ENCODE peak calls at places on chromosomes 7 and 10, in seven cellular contexts. B, T, Y, O, X, Z and L are unnamed samples.
A peak's percentile ranks its signal among the peaks of the same experiment; 100 is the strongest.

GRCh38 chr10:78547397-78547796 is 513.7 kb downstream of the RPS24 start:
- DNase-seq in B (no peak), T (no peak), Y (no peak), O (no peak), X (no peak), Z (no peak), L (no peak)

GRCh38 chr7:94041529-94041928 is 37.4 kb upstream of the BET1 start:
- DNase-seq in B (peak; percentile 80), T (no peak), Y (no peak), O (peak; percentile 84), X (peak; percentile 87), Z (no peak), L (no peak)

GRCh38 chr7:142689439-142690168 is 59.7 kb upstream of the PRSS1 start:
- DNase-seq in B (no peak), T (no peak), Y (no peak), O (no peak), X (peak; percentile 4), Z (no peak), L (no peak)

GRCh38 chr7:128236924-128237586 is 4.0 kb upstream of the LEP start:
- DNase-seq in B (peak; percentile 96), T (no peak), Y (peak; percentile 94), O (peak; percentile 90), X (peak; percentile 61), Z (peak; percentile 83), L (no peak)

GRCh38 chr10:28981007-28981406 is 303.7 kb downstream of the BAMBI start:
- DNase-seq in B (no peak), T (no peak), Y (no peak), O (no peak), X (no peak), Z (no peak), L (no peak)

GRCh38 chr7:26662646-26663045 is 201.7 kb downstream of the SKAP2 start:
- DNase-seq in B (no peak), T (no peak), Y (no peak), O (no peak), X (no peak), Z (no peak), L (no peak)

GRCh38 chr7:156842317-156842716 is 50.7 kb downstream of the LMBR1 start:
- DNase-seq in B (no peak), T (no peak), Y (no peak), O (no peak), X (no peak), Z (no peak), L (no peak)

GRCh38 chr7:132750530-132751281 is 174.4 kb upstream of the PLXNA4 start:
- DNase-seq in B (no peak), T (no peak), Y (no peak), O (peak; percentile 45), X (no peak), Z (no peak), L (no peak)

GRCh38 chr10:24718031-24718855 is 5.4 kb downstream of the ARHGAP21 start:
- DNase-seq in B (peak; percentile 90), T (no peak), Y (no peak), O (peak; percentile 90), X (peak; percentile 86), Z (peak; percentile 24), L (no peak)

GRCh38 chr10:101346177-101346576 is 7.8 kb upstream of the BTRC start:
- DNase-seq in B (no peak), T (no peak), Y (no peak), O (no peak), X (no peak), Z (no peak), L (no peak)

GRCh38 chr10:100983868-100984669 is 3.2 kb downstream of the MRPL43 start:
- DNase-seq in B (no peak), T (no peak), Y (peak; percentile 3), O (no peak), X (no peak), Z (no peak), L (no peak)

GRCh38 chr10:110967645-110968044 is 48.2 kb downstream of the SHOC2 start:
- DNase-seq in B (no peak), T (no peak), Y (no peak), O (no peak), X (no peak), Z (no peak), L (no peak)

GRCh38 chr7:90625562-90625961 is 29.4 kb downstream of the CDK14 start:
- DNase-seq in B (peak; percentile 71), T (peak; percentile 20), Y (no peak), O (peak; percentile 42), X (peak; percentile 86), Z (peak; percentile 4), L (no peak)

GRCh38 chr10:15482168-15482567 is 111.1 kb upstream of the FAM171A1 start:
- DNase-seq in B (peak; percentile 46), T (no peak), Y (no peak), O (no peak), X (peak; percentile 86), Z (no peak), L (no peak)

GRCh38 chr7:102222445-102222844 is 64.2 kb upstream of the SH2B2 start:
- DNase-seq in B (no peak), T (no peak), Y (no peak), O (peak; percentile 36), X (no peak), Z (no peak), L (no peak)

GRCh38 chr7:157771-158251 is 34.6 kb upstream of the FAM20C start:
- DNase-seq in B (no peak), T (no peak), Y (no peak), O (no peak), X (no peak), Z (no peak), L (no peak)

GRCh38 chr10:103828107-103828506 is 27.3 kb downstream of the SH3PXD2A start:
- DNase-seq in B (no peak), T (no peak), Y (no peak), O (no peak), X (no peak), Z (no peak), L (no peak)
- H3K4me3 ChIP-seq in B (no peak overlapping the region), T (no peak overlapping the region), Y (no peak overlapping the region), O (no peak overlapping the region), X (no peak overlapping the region), Z (no peak overlapping the region), L (no peak overlapping the region)

GRCh38 chr10:71840936-71841335 is 10.1 kb downstream of the PSAP start:
- DNase-seq in B (no peak), T (no peak), Y (no peak), O (no peak), X (no peak), Z (no peak), L (no peak)

GRCh38 chr10:71842856-71843530 is 8.1 kb downstream of the PSAP start:
- DNase-seq in B (no peak), T (no peak), Y (no peak), O (no peak), X (no peak), Z (no peak), L (no peak)

GRCh38 chr10:71842424-71842823 is 8.6 kb downstream of the PSAP start:
- DNase-seq in B (no peak), T (no peak), Y (no peak), O (no peak), X (no peak), Z (no peak), L (no peak)

GRCh38 chr10:71838264-71839211 is 12.5 kb downstream of the PSAP start:
- DNase-seq in B (peak; percentile 64), T (no peak), Y (no peak), O (peak; percentile 50), X (peak; percentile 23), Z (peak; percentile 49), L (no peak)

DNA sequence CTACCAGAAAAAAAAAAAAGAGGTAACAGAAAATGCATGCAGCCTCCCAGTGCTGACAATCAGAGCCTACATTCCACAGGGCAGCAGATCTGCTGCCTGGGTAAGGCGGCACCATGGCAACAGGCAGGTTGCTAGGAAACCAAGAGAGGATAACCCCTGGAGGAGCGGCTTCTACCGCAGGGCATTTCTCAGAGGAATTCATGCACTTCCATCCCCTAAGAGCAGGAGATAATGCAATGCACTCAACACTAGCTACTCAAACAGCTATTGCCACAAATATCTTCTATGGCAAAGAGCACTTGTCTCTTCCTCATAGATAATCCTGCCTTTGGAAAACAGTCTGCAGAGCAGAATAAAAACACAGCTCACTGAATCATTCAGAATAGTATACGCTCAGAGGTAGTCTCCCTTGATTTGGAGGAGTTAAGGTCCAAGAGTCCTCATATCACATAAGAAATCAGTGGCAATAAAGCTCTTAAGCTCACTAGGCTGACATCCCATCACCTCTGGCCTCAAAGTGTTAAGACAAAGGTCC is 10.8 kb downstream of the PSAP start:
- DNase-seq in B (peak; percentile 95), T (peak; percentile 58), Y (no peak), O (peak; percentile 96), X (peak; percentile 93), Z (peak; percentile 72), L (peak; percentile 90)
- H3K4me3 ChIP-seq in B (no peak overlapping the region), T (no peak overlapping the region), Y (no peak overlapping the region), O (no peak overlapping the region), X (no peak overlapping the region), Z (no peak overlapping the region), L (no peak overlapping the region)

DNA sequence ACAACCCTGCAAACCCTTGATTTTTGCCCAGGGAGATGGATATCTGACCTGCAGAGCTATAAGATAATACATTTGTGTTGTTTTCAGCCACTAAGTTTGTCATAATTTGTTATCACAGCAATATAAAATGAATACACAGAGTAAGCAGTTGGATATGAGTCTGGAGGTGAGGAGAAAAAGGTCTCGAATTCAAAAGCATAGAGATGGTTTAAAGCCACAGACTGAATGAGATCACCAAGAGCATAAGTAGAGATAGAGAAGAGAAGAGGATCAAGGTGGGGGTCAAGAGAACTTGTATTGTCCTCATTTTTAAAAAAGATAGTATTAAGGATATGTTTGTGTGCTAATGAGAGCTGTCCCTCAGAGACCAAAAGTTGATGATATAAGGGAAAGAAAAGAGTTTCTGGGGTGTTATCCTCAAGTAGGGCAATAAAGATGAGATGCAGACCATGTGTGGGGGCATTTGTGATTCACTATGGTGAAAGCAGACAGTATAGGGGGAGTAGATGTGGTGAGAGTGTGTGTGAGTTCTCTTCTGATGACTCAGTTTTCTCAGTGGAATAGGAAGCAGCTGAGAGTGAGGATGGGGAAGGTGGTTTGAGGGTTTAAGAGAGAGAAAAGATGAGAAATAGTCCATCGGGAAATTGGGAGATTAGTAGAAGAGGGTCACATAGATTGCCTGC is 25.8 kb upstream of the PCGF5 start:
- DNase-seq in B (peak; percentile 76), T (no peak), Y (no peak), O (peak; percentile 81), X (peak; percentile 34), Z (no peak), L (no peak)
- H3K4me3 ChIP-seq in B (no peak overlapping the region), T (no peak overlapping the region), Y (no peak overlapping the region), O (no peak overlapping the region), X (no peak overlapping the region), Z (no peak overlapping the region), L (no peak overlapping the region)

DNA sequence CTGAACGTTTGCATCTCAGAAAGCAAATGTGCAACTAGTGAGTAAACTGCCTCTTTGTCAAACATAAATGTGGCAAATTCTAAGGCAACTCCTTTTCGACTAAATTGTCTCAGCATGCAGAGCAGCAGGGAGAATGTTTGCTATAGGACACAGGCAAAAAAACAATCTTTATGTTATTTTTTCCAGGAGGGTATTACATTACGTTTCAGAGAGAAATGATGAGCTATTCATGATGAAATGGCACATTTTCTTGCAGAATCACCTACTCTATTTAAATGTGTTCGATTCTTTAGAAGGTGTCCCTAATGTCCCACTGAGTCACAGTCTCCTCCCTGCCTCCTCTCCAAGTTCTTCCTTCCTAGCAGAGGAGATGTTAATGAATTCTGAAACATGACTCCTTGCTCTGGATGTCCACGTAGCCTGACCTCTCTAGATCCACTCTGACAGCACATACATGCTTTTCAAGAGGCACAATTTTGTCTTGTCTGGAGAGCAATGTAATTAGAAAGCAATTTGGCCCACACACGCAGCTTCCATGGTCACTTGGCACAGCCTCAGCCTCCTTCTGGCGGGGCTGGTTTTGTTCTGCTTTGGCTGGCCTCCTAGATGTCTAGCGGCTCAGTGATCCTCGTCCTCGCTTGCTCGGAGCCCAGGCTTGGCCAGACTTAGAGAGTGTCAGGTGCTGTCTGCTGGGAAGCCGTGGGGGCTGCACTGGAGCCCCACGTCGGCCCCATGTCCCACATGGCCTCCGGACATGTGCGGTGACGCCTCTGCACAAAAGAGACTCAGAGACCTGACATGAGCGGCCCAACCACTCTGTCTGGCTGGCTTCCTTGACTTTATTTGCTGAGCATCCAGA is 125.7 kb upstream of the ZNF438 start:
- DNase-seq in B (peak; percentile 69), T (no peak), Y (no peak), O (peak; percentile 85), X (peak; percentile 80), Z (peak; percentile 62), L (no peak)
- H3K4me3 ChIP-seq in B (no peak overlapping the region), T (no peak overlapping the region), Y (no peak overlapping the region), O (no peak overlapping the region), X (no peak overlapping the region), Z (no peak overlapping the region), L (no peak overlapping the region)